ENCODE peak calls at places on chromosomes 7 and 10, in ten cellular contexts. Y, N, F, W, L, R, O, B, I and K are unnamed samples.

GRCh38 chr7:129989466-129989865 is 36.7 kb upstream of the UBE2H start:
- DNase-seq in Y (peak), N (no peak), F (no peak), W (no peak), L (no peak), R (no peak), O (no peak), B (no peak), I (no peak), K (no peak)

GRCh38 chr7:129615018-129615417 is 3.5 kb downstream of the NRF1 start:
- DNase-seq in Y (no peak), N (no peak), F (no peak), W (no peak), L (peak), R (peak), O (no peak), B (no peak), I (no peak), K (no peak)

GRCh38 chr7:128131115-128131514 is 99.9 kb upstream of the LRRC4 start:
- DNase-seq in Y (no peak), N (no peak), F (no peak), W (no peak), L (no peak), R (no peak), O (no peak), B (no peak), I (no peak), K (no peak)

GRCh38 chr7:2715341-2716231 is 27.6 kb downstream of the AMZ1 start:
- DNase-seq in Y (peak), N (peak), F (no peak), W (no peak), L (peak), R (no peak), O (no peak), B (peak), I (no peak), K (no peak)

GRCh38 chr7:116543664-116544063 is 18.8 kb downstream of the CAV1 start:
- DNase-seq in Y (no peak), N (no peak), F (no peak), W (no peak), L (peak), R (no peak), O (no peak), B (no peak), I (no peak), K (no peak)

GRCh38 chr7:56175086-56175760 is 59.0 kb upstream of the NUPR2 start:
- DNase-seq in Y (no peak), N (no peak), F (no peak), W (no peak), L (no peak), R (no peak), O (peak), B (no peak), I (peak), K (peak)

GRCh38 chr10:93468532-93469213 is 13.5 kb downstream of the MYOF start:
- DNase-seq in Y (no peak), N (no peak), F (no peak), W (no peak), L (peak), R (peak), O (no peak), B (no peak), I (peak), K (no peak)

GRCh38 chr7:35316549-35316948 is 62.6 kb upstream of the TBX20 start:
- DNase-seq in Y (no peak), N (no peak), F (no peak), W (no peak), L (no peak), R (no peak), O (no peak), B (no peak), I (no peak), K (no peak)

GRCh38 chr10:118592675-118593330 is 2.6 kb downstream of the PRLHR start:
- DNase-seq in Y (no peak), N (no peak), F (no peak), W (no peak), L (no peak), R (no peak), O (no peak), B (no peak), I (no peak), K (no peak)

GRCh38 chr10:11866199-11866925 is 43.2 kb downstream of the PROSER2 start:
- DNase-seq in Y (no peak), N (no peak), F (no peak), W (no peak), L (no peak), R (no peak), O (no peak), B (no peak), I (no peak), K (no peak)

GRCh38 chr7:150357277-150357676 is 11.3 kb upstream of the REPIN1 start:
- DNase-seq in Y (peak), N (peak), F (no peak), W (no peak), L (no peak), R (no peak), O (no peak), B (peak), I (no peak), K (no peak)

GRCh38 chr10:82581940-82582339 is 706.9 kb downstream of the NRG3 start:
- DNase-seq in Y (no peak), N (no peak), F (no peak), W (no peak), L (no peak), R (no peak), O (no peak), B (no peak), I (no peak), K (no peak)

GRCh38 chr7:137940656-137941518 is 61.0 kb downstream of the CREB3L2 start:
- DNase-seq in Y (no peak), N (no peak), F (no peak), W (no peak), L (peak), R (peak), O (no peak), B (no peak), I (no peak), K (no peak)

GRCh38 chr7:532379-533143 is 12.9 kb upstream of the PDGFA start:
- DNase-seq in Y (no peak), N (no peak), F (no peak), W (no peak), L (no peak), R (no peak), O (no peak), B (no peak), I (no peak), K (no peak)

GRCh38 chr10:121322776-121323175 is 275.5 kb downstream of the FGFR2 start:
- DNase-seq in Y (no peak), N (no peak), F (no peak), W (no peak), L (no peak), R (no peak), O (no peak), B (no peak), I (no peak), K (no peak)

GRCh38 chr7:29091121-29091601 is 55.2 kb downstream of the CPVL start:
- DNase-seq in Y (no peak), N (no peak), F (peak), W (no peak), L (no peak), R (no peak), O (peak), B (no peak), I (peak), K (no peak)

GRCh38 chr10:9096288-9096687 is 1041.8 kb downstream of the GATA3 start:
- DNase-seq in Y (peak), N (peak), F (no peak), W (no peak), L (no peak), R (no peak), O (no peak), B (peak), I (no peak), K (no peak)

GRCh38 chr7:83677180-83677866 is 28.4 kb upstream of the SEMA3E start:
- DNase-seq in Y (no peak), N (no peak), F (no peak), W (no peak), L (peak), R (no peak), O (no peak), B (no peak), I (no peak), K (no peak)

GRCh38 chr7:115593111-115593510 is 437.5 kb downstream of the TFEC start:
- DNase-seq in Y (no peak), N (no peak), F (no peak), W (no peak), L (no peak), R (no peak), O (no peak), B (no peak), I (no peak), K (no peak)

GRCh38 chr7:151658778-151659177 is 139.1 kb upstream of the RHEB start:
- DNase-seq in Y (no peak), N (no peak), F (no peak), W (no peak), L (peak), R (no peak), O (no peak), B (no peak), I (no peak), K (no peak)

GRCh38 chr10:25180801-25181200 is 6.0 kb downstream of the GPR158 start:
- DNase-seq in Y (no peak), N (no peak), F (no peak), W (no peak), L (no peak), R (no peak), O (no peak), B (no peak), I (no peak), K (no peak)

GRCh38 chr10:104824378-104825006 is 183.4 kb downstream of the SORCS3 start:
- DNase-seq in Y (no peak), N (no peak), F (peak), W (peak), L (no peak), R (no peak), O (no peak), B (no peak), I (no peak), K (peak)

GRCh38 chr7:143287321-143287934 is 723 bp upstream of the CASP2 start:
- DNase-seq in Y (no peak), N (no peak), F (no peak), W (no peak), L (no peak), R (no peak), O (no peak), B (no peak), I (no peak), K (no peak)

GRCh38 chr10:119090968-119091367 is 10.4 kb upstream of the EIF3A start:
- DNase-seq in Y (peak), N (peak), F (no peak), W (no peak), L (peak), R (no peak), O (no peak), B (peak), I (no peak), K (no peak)

GRCh38 chr7:128374041-128374440 is 12.6 kb upstream of the PRRT4 start:
- DNase-seq in Y (no peak), N (no peak), F (no peak), W (no peak), L (no peak), R (no peak), O (no peak), B (no peak), I (no peak), K (no peak)

GRCh38 chr7:6443372-6443941 is 4.3 kb downstream of the DAGLB start:
- DNase-seq in Y (no peak), N (no peak), F (no peak), W (no peak), L (peak), R (peak), O (no peak), B (no peak), I (no peak), K (no peak)

GRCh38 chr10:96414303-96414702 is 55.5 kb upstream of the OPALIN start:
- DNase-seq in Y (no peak), N (no peak), F (no peak), W (no peak), L (no peak), R (no peak), O (no peak), B (no peak), I (no peak), K (no peak)

GRCh38 chr10:96415896-96416554 is 57.2 kb upstream of the OPALIN start:
- DNase-seq in Y (no peak), N (no peak), F (no peak), W (no peak), L (no peak), R (no peak), O (no peak), B (no peak), I (no peak), K (no peak)

GRCh38 chr10:96410296-96410695 is 51.5 kb upstream of the OPALIN start:
- DNase-seq in Y (no peak), N (no peak), F (no peak), W (no peak), L (no peak), R (no peak), O (no peak), B (no peak), I (no peak), K (no peak)

GRCh38 chr10:96415150-96415895 is 56.5 kb upstream of the OPALIN start:
- DNase-seq in Y (no peak), N (no peak), F (no peak), W (no peak), L (no peak), R (no peak), O (no peak), B (no peak), I (no peak), K (no peak)

DNA sequence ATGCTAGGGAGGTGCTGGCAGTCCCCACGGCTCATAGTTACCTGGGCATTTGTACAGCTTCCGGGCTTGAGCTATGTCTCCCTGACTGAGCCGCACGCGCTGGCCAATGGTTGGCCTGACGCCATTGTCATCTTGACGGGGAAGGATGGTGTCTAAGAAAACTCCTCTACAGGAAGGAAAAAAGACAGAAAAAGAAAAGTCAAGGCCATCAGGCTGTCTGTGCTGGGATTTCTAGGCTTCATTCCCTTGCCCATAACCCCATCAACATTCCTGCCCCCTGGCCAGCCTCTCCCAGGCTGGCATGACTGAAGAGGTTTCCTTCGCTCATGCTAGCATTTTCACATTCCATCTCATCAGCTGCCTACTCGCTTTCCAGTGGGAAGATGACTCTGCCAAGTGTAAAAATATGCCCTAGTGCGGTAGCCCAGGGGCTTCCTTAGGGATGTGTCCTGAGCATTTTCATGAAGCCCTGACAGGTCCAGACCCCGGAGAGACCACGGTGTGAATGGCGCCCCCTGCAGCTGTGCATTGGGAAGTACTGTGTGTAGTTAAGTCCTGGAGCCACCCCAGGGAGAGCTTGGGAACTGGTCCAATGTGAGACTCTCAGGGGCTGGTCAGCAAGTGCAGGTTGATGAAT is 54.5 kb upstream of the OPALIN start:
- DNase-seq in Y (no peak), N (no peak), F (peak), W (no peak), L (no peak), R (no peak), O (peak), B (no peak), I (no peak), K (no peak)
- H3K27ac ChIP-seq in Y (no peak), N (no peak), F (no peak), W (no peak), L (no peak), R (no peak), O (no peak), B (no peak), I (no peak), K (no peak)

DNA sequence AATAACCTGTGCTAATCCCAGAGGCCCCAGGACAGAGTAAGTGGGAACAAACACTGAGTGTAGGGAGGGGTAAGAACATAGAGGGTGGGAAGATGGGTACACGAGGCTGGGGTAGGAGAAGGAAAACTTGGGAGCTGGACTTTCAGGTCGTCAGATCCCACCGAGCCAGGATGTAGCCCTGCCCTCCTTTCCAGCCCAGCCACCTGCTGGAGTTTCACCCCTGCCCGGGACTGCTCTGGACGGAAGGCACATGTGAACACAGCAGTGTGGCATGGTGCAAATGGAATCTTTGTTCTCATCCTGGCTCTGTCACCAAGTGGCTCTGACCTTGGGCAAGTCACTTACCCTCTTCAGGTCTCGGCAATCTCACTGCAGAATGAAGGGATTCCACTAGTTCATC is 52.8 kb downstream of the PODXL start:
- DNase-seq in Y (no peak), N (no peak), F (no peak), W (no peak), L (no peak), R (no peak), O (no peak), B (no peak), I (no peak), K (no peak)
- H3K27ac ChIP-seq in Y (no peak), N (no peak), F (peak), W (no peak), L (no peak), R (no peak), O (peak), B (no peak), I (peak), K (peak)

GRCh38 chr7:154888690-154889089 is 114.2 kb downstream of the PAXIP1 start:
- DNase-seq in Y (no peak), N (no peak), F (no peak), W (no peak), L (no peak), R (no peak), O (no peak), B (no peak), I (no peak), K (no peak)

GRCh38 chr7:154884348-154884920 is 118.5 kb downstream of the PAXIP1 start:
- DNase-seq in Y (no peak), N (no peak), F (no peak), W (no peak), L (no peak), R (no peak), O (no peak), B (no peak), I (no peak), K (no peak)

GRCh38 chr7:154882931-154883474 is 119.9 kb downstream of the PAXIP1 start:
- DNase-seq in Y (no peak), N (no peak), F (no peak), W (no peak), L (no peak), R (no peak), O (no peak), B (no peak), I (no peak), K (no peak)

GRCh38 chr7:154881526-154881925 is 121.4 kb downstream of the PAXIP1 start:
- DNase-seq in Y (no peak), N (no peak), F (no peak), W (no peak), L (no peak), R (no peak), O (no peak), B (no peak), I (no peak), K (no peak)

GRCh38 chr7:154886591-154886990 is 116.3 kb downstream of the PAXIP1 start:
- DNase-seq in Y (no peak), N (no peak), F (no peak), W (no peak), L (no peak), R (no peak), O (no peak), B (no peak), I (no peak), K (no peak)
- H3K27ac ChIP-seq in Y (no peak), N (no peak), F (no peak), W (no peak), L (no peak), R (no peak), O (no peak), B (no peak), I (no peak), K (no peak)

GRCh38 chr7:135900186-135900585 is 77.0 kb downstream of the MTPN start:
- DNase-seq in Y (no peak), N (no peak), F (no peak), W (no peak), L (no peak), R (no peak), O (no peak), B (no peak), I (no peak), K (no peak)
- H3K27ac ChIP-seq in Y (no peak), N (no peak), F (no peak), W (no peak), L (no peak), R (no peak), O (no peak), B (no peak), I (no peak), K (no peak)

DNA sequence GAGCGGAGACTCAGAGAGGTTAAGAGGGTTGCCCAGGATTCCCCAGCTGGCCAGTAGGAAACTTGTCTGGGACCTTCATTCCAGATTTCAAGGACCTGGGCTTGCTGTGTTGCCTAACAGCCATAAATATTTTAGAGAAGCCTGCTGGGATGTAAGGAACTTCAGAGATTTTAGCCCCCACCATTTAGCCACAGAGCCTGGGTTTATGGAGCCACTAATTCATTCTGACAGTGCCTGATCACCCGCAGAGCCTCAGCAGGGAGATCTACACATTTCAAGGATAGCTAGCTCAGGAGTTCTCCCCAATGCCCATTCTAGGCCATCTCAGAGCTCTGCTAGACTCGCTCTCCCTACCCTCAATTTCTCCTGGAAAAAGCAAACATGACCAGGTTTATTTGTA is 56.5 kb upstream of the TRUB1 start:
- DNase-seq in Y (no peak), N (no peak), F (no peak), W (no peak), L (no peak), R (no peak), O (no peak), B (no peak), I (peak), K (no peak)
- H3K27ac ChIP-seq in Y (no peak), N (no peak), F (no peak), W (no peak), L (no peak), R (no peak), O (no peak), B (no peak), I (peak), K (peak)

GRCh38 chr7:131623154-131623553 is 66.7 kb upstream of the PODXL start:
- DNase-seq in Y (no peak), N (no peak), F (no peak), W (no peak), L (no peak), R (no peak), O (peak), B (no peak), I (no peak), K (no peak)
- H3K27ac ChIP-seq in Y (no peak), N (no peak), F (no peak), W (no peak), L (no peak), R (no peak), O (peak), B (no peak), I (peak), K (no peak)